ENCODE peak calls at places on chromosomes 11 and 22, in four cellular contexts. G is HEK293T, P is endothelial cell, V is NCI-H82. U is an unnamed sample.

GRCh38 chr11:12088531-12088930 is 21.9 kb upstream of the MICAL2 start:
- DNase-seq in G (no peak), P (no peak), V (no peak), U (no peak)

GRCh38 chr11:95827661-95828060 is 37.4 kb downstream of the CEP57 start:
- DNase-seq in G (no peak), P (no peak), V (no peak), U (no peak)

GRCh38 chr11:133787379-133788103 is 57.8 kb downstream of the SPATA19 start:
- DNase-seq in G (peak), P (peak), V (peak), U (no peak)

GRCh38 chr22:46038516-46039430 is 61.8 kb upstream of the WNT7B start:
- DNase-seq in G (no peak), P (no peak), V (no peak), U (no peak)

GRCh38 chr22:42688914-42689275 is 31.8 kb downstream of the A4GALT start:
- DNase-seq in G (no peak), P (no peak), V (no peak), U (no peak)

GRCh38 chr11:100203789-100204188 is 483.3 kb upstream of the ARHGAP42 start:
- DNase-seq in G (no peak), P (no peak), V (no peak), U (no peak)

GRCh38 chr11:10450451-10451398 is 4.3 kb upstream of the AMPD3 start:
- DNase-seq in G (no peak), P (peak), V (no peak), U (peak)

GRCh38 chr11:8671651-8672062 is 10.8 kb downstream of the TRIM66 start:
- DNase-seq in G (no peak), P (no peak), V (no peak), U (no peak)

GRCh38 chr11:85718991-85719807 is 33.2 kb upstream of the CCDC89 start:
- DNase-seq in G (no peak), P (no peak), V (peak), U (peak)

GRCh38 chr11:92827132-92827531 is 142.3 kb upstream of the MTNR1B start:
- DNase-seq in G (no peak), P (no peak), V (no peak), U (no peak)

GRCh38 chr11:36249271-36249670 is 40.0 kb downstream of the COMMD9 start:
- DNase-seq in G (no peak), P (no peak), V (no peak), U (no peak)

GRCh38 chr22:40325315-40325714 is 21.0 kb upstream of the ADSL start:
- DNase-seq in G (no peak), P (no peak), V (no peak), U (no peak)

GRCh38 chr11:11426226-11426915 is 73.3 kb upstream of the CSNK2A3 start:
- DNase-seq in G (no peak), P (no peak), V (no peak), U (no peak)

GRCh38 chr22:44168206-44168605 is 12.5 kb upstream of the PARVG start:
- DNase-seq in G (no peak), P (no peak), V (no peak), U (no peak)

GRCh38 chr22:44885806-44886360 is 123.9 kb downstream of the PHF21B start:
- DNase-seq in G (no peak), P (no peak), V (no peak), U (no peak)

GRCh38 chr11:131534031-131534430 is 163.6 kb downstream of the NTM start:
- DNase-seq in G (no peak), P (no peak), V (no peak), U (no peak)

GRCh38 chr22:38925571-38926041 is 31.8 kb upstream of the APOBEC3A start:
- DNase-seq in G (no peak), P (no peak), V (no peak), U (no peak)

GRCh38 chr11:110087820-110088534 is 5.2 kb upstream of the ZC3H12C start:
- DNase-seq in G (no peak), P (no peak), V (no peak), U (no peak)

U was measured in neural crest cell.